ENCODE peak calls at places on chromosome 9, in eight cellular contexts. Y is PC-3, U is AG20443, L is upper lobe of right lung, H is AG08395, V is H9, M is AG04449, K is stromal cell of bone marrow. Q is an unnamed sample.

GRCh38 chr9:120866651-120867050 is 10.3 kb downstream of the PHF19 start:
- DNase-seq in Y (no peak), U (no peak), L (no peak), H (no peak), V (no peak), M (no peak), K (no peak), Q (no peak)

GRCh38 chr9:35903049-35903448 is 3.0 kb upstream of the HRCT1 start:
- DNase-seq in Y (peak; percentile 68), U (peak; percentile 53), L (no peak), H (peak; percentile 46), V (no peak), M (no peak), K (peak; percentile 29), Q (no peak)

GRCh38 chr9:85900504-85901201 is 40.3 kb upstream of the NAA35 start:
- DNase-seq in Y (peak; percentile 37), U (peak; percentile 48), L (no peak), H (peak; percentile 34), V (peak; percentile 63), M (peak; percentile 4), K (peak; percentile 3), Q (no peak)

GRCh38 chr9:95091971-95092320 is 225.6 kb downstream of the FANCC start:
- DNase-seq in Y (peak; percentile 53), U (no peak), L (no peak), H (peak; percentile 19), V (no peak), M (no peak), K (peak; percentile 32), Q (no peak)

GRCh38 chr9:91255327-91255726 is 106.4 kb downstream of the AUH start:
- DNase-seq in Y (no peak), U (peak; percentile 56), L (no peak), H (peak; percentile 56), V (no peak), M (peak; percentile 60), K (peak; percentile 36), Q (peak; percentile 65)

GRCh38 chr9:129321511-129322021 is 143.5 kb upstream of the IER5L start:
- DNase-seq in Y (no peak), U (no peak), L (no peak), H (no peak), V (peak; percentile 25), M (no peak), K (no peak), Q (no peak)

GRCh38 chr9:96858018-96858573 is 3.8 kb upstream of the ZNF782 start:
- DNase-seq in Y (peak; percentile 90), U (no peak), L (no peak), H (no peak), V (no peak), M (peak; percentile 23), K (no peak), Q (no peak)

GRCh38 chr9:131999692-132000551 is 79.7 kb downstream of the MED27 start:
- DNase-seq in Y (peak; percentile 77), U (peak; percentile 23), L (no peak), H (peak; percentile 32), V (no peak), M (peak; percentile 44), K (peak; percentile 56), Q (no peak)

GRCh38 chr9:74949859-74950258 is 2.9 kb downstream of the C9orf40 start:
- DNase-seq in Y (no peak), U (no peak), L (no peak), H (no peak), V (no peak), M (no peak), K (no peak), Q (no peak)

GRCh38 chr9:26779072-26779471 is 113.5 kb downstream of the CAAP1 start:
- DNase-seq in Y (peak; percentile 36), U (no peak), L (no peak), H (no peak), V (no peak), M (no peak), K (peak; percentile 27), Q (no peak)

GRCh38 chr9:32954642-32955041 is 46.8 kb downstream of the APTX start:
- DNase-seq in Y (no peak), U (peak; percentile 62), L (no peak), H (peak; percentile 58), V (no peak), M (peak; percentile 37), K (no peak), Q (peak; percentile 66)

GRCh38 chr9:6996061-6996854 is 238.5 kb downstream of the KDM4C start:
- DNase-seq in Y (no peak), U (no peak), L (no peak), H (no peak), V (no peak), M (no peak), K (no peak), Q (no peak)

GRCh38 chr9:78493166-78493742 is 196.3 kb downstream of the PSAT1 start:
- DNase-seq in Y (no peak), U (no peak), L (no peak), H (no peak), V (no peak), M (no peak), K (no peak), Q (no peak)

GRCh38 chr9:134396258-134396742 is 70.0 kb downstream of the RXRA start:
- DNase-seq in Y (no peak), U (no peak), L (no peak), H (no peak), V (no peak), M (no peak), K (no peak), Q (no peak)

GRCh38 chr9:38339087-38339486 is 53.4 kb upstream of the ALDH1B1 start:
- DNase-seq in Y (peak; percentile 53), U (peak; percentile 77), L (no peak), H (peak; percentile 87), V (no peak), M (no peak), K (peak; percentile 57), Q (no peak)

GRCh38 chr9:133731876-133732321 is 6.3 kb downstream of the SARDH start:
- DNase-seq in Y (peak; percentile 45), U (peak; percentile 70), L (peak; percentile 48), H (peak; percentile 85), V (peak; percentile 75), M (no peak), K (no peak), Q (no peak)

GRCh38 chr9:80867731-80868130 is 821.6 kb downstream of the TLE1 start:
- DNase-seq in Y (peak; percentile 78), U (no peak), L (no peak), H (no peak), V (no peak), M (peak; percentile 5), K (peak; percentile 41), Q (no peak)

GRCh38 chr9:133334161-133334560 is 1.8 kb downstream of the SURF6 start:
- DNase-seq in Y (peak; percentile 28), U (no peak), L (peak; percentile 38), H (no peak), V (peak; percentile 91), M (no peak), K (no peak), Q (no peak)

GRCh38 chr9:86020731-86021130 is 78.6 kb downstream of the GOLM1 start:
- DNase-seq in Y (no peak), U (no peak), L (no peak), H (no peak), V (no peak), M (no peak), K (peak; percentile 44), Q (no peak)

GRCh38 chr9:23557691-23558090 is 268.3 kb downstream of the ELAVL2 start:
- DNase-seq in Y (no peak), U (no peak), L (no peak), H (no peak), V (no peak), M (no peak), K (peak; percentile 7), Q (no peak)

GRCh38 chr9:127967151-127967809 is 13.5 kb downstream of the EEIG1 start:
- DNase-seq in Y (no peak), U (no peak), L (no peak), H (no peak), V (no peak), M (no peak), K (no peak), Q (no peak)

GRCh38 chr9:135380321-135380960 is 99.1 kb upstream of the PPP1R26 start:
- DNase-seq in Y (no peak), U (no peak), L (no peak), H (no peak), V (no peak), M (no peak), K (no peak), Q (no peak)

GRCh38 chr9:131275332-131276106 is 791 bp downstream of the FAM78A start:
- DNase-seq in Y (no peak), U (no peak), L (no peak), H (peak; percentile 22), V (peak; percentile 77), M (no peak), K (no peak), Q (no peak)

GRCh38 chr9:95044731-95045508 is 272.6 kb downstream of the FANCC start:
- DNase-seq in Y (no peak), U (no peak), L (no peak), H (no peak), V (peak; percentile 93), M (no peak), K (no peak), Q (no peak)

GRCh38 chr9:129568560-129569505 is 52.1 kb downstream of the C9orf50 start:
- DNase-seq in Y (no peak), U (peak; percentile 51), L (peak; percentile 72), H (no peak), V (peak; percentile 64), M (no peak), K (no peak), Q (no peak)

GRCh38 chr9:134063088-134063875 is 4.5 kb downstream of the BRD3 start:
- DNase-seq in Y (no peak), U (no peak), L (peak; percentile 62), H (no peak), V (peak; percentile 25), M (no peak), K (no peak), Q (no peak)

GRCh38 chr9:72598639-72599038 is 77.2 kb downstream of the TMC1 start:
- DNase-seq in Y (no peak), U (no peak), L (no peak), H (no peak), V (no peak), M (no peak), K (no peak), Q (no peak)

GRCh38 chr9:137015976-137016375 is 12.1 kb downstream of the ABCA2 start:
- DNase-seq in Y (no peak), U (no peak), L (no peak), H (no peak), V (no peak), M (no peak), K (no peak), Q (no peak)

GRCh38 chr9:123375725-123376132 is 19.7 kb downstream of the CRB2 start:
- DNase-seq in Y (peak; percentile 25), U (peak; percentile 58), L (no peak), H (peak; percentile 36), V (no peak), M (no peak), K (no peak), Q (no peak)

Q was measured in BJ.